ENCODE peak calls at places on chromosome 13, in ten cellular contexts. C is T-helper 2 cell; J is small intestine; W is activated naive CD4-positive, alpha-beta T cell treated with Interleukin-2 at 50 U/mL for 16 hours; O is activated CD4-positive, alpha-beta T cell treated with anti-CD3 and anti-CD28 coated beads, Interleukin-2, amount 10 ng/mL, durations not matched to agents 7 days and 5 days; X is central memory CD8-positive, alpha-beta T cell; B is COR-L47; A is D721Med; N is sciatic nerve; Z is ELF-1. L is an unnamed sample.

GRCh38 chr13:39935155-39935554 is 279.7 kb downstream of the COG6 start:
- DNase-seq in J (no peak), A (no peak), X (no peak), W (no peak), C (no peak), B (no peak), O (no peak), N (no peak), Z (no peak), L (no peak)

GRCh38 chr13:28470286-28470685 is 24.6 kb downstream of the FLT1 start:
- DNase-seq in J (no peak), B (no peak), O (no peak), N (no peak), A (no peak), C (no peak), Z (no peak), W (no peak), X (no peak), L (no peak)

GRCh38 chr13:59112375-59112774 is 1051.4 kb downstream of the DIAPH3 start:
- DNase-seq in N (no peak), A (no peak), B (no peak), J (peak), C (no peak), W (no peak), X (no peak), Z (peak), O (no peak), L (peak)

GRCh38 chr13:85616275-85616674 is 182.9 kb downstream of the SLITRK6 start:
- DNase-seq in C (no peak), X (no peak), B (no peak), A (no peak), Z (no peak), W (no peak), N (no peak), O (no peak), J (no peak), L (no peak)

GRCh38 chr13:104385409-104385808 is 1319.2 kb upstream of the SLC10A2 start:
- DNase-seq in N (no peak), Z (no peak), W (no peak), A (no peak), O (no peak), C (no peak), J (no peak), B (no peak), X (no peak), L (no peak)

GRCh38 chr13:34347784-34348573 is 530.0 kb downstream of the RFC3 start:
- DNase-seq in C (no peak), J (peak), Z (peak), W (no peak), X (no peak), B (peak), A (no peak), N (no peak), O (no peak), L (no peak)

GRCh38 chr13:23254506-23254905 is 73.7 kb downstream of the SGCG start:
- DNase-seq in W (no peak), X (no peak), J (no peak), B (no peak), N (no peak), C (no peak), A (no peak), Z (peak), O (no peak), L (no peak)

GRCh38 chr13:101868585-101869469 is 416.4 kb downstream of the ITGBL1 start:
- DNase-seq in X (no peak), N (no peak), W (no peak), Z (no peak), A (no peak), C (no peak), J (no peak), O (no peak), B (no peak), L (no peak)

GRCh38 chr13:99388334-99388923 is 81.2 kb upstream of the GPR183 start:
- DNase-seq in Z (no peak), N (no peak), O (no peak), J (no peak), W (no peak), A (no peak), C (no peak), B (no peak), X (no peak), L (no peak)

GRCh38 chr13:26132756-26133155 is 80.9 kb upstream of the SHISA2 start:
- DNase-seq in X (no peak), C (no peak), W (no peak), O (no peak), Z (peak), A (no peak), B (peak), J (no peak), N (no peak), L (peak)

GRCh38 chr13:87244256-87244870 is 426.8 kb upstream of the SLITRK5 start:
- DNase-seq in Z (no peak), W (no peak), X (no peak), C (no peak), J (no peak), A (no peak), N (no peak), O (no peak), B (no peak), L (no peak)

GRCh38 chr13:51913421-51914136 is 51.8 kb downstream of the CCDC70 start:
- DNase-seq in N (no peak), W (no peak), Z (no peak), O (no peak), A (no peak), B (no peak), J (no peak), X (no peak), C (no peak), L (no peak)

GRCh38 chr13:52615817-52616216 is 26.4 kb upstream of the HNRNPA1L2 start:
- DNase-seq in B (no peak), J (no peak), O (peak), C (no peak), A (no peak), Z (no peak), N (no peak), X (no peak), W (no peak), L (no peak)

GRCh38 chr13:79904581-79904980 is 423.6 kb downstream of the NDFIP2 start:
- DNase-seq in Z (no peak), C (no peak), W (no peak), J (no peak), X (no peak), B (no peak), N (no peak), O (no peak), A (no peak), L (no peak)

GRCh38 chr13:30125422-30126073 is 181.8 kb downstream of the KATNAL1 start:
- DNase-seq in J (no peak), X (no peak), W (no peak), N (no peak), C (no peak), Z (no peak), A (no peak), B (no peak), O (no peak), L (peak)

GRCh38 chr13:109226631-109227030 is 559.8 kb downstream of the IRS2 start:
- DNase-seq in B (no peak), X (no peak), Z (no peak), O (no peak), J (no peak), A (no peak), W (no peak), C (no peak), N (no peak), L (no peak)

GRCh38 chr13:76036176-76036575 is 400.0 kb downstream of the LMO7 start:
- DNase-seq in J (no peak), Z (no peak), A (no peak), W (no peak), X (no peak), N (no peak), B (no peak), C (no peak), O (no peak), L (no peak)

GRCh38 chr13:111901301-111901905 is 165.5 kb upstream of the SOX1 start:
- DNase-seq in B (no peak), N (no peak), A (no peak), X (no peak), C (no peak), J (no peak), O (no peak), W (no peak), Z (no peak), L (no peak)

GRCh38 chr13:51041126-51041525 is 69.9 kb downstream of the C13orf42 start:
- DNase-seq in J (no peak), N (no peak), A (no peak), C (no peak), B (no peak), W (no peak), O (no peak), X (no peak), Z (no peak), L (no peak)

GRCh38 chr13:69566104-69566716 is 541.4 kb upstream of the ATXN8OS start:
- DNase-seq in Z (no peak), A (no peak), B (no peak), W (no peak), C (no peak), J (no peak), N (no peak), O (no peak), X (no peak), L (no peak)

GRCh38 chr13:43446126-43446525 is 340.6 kb downstream of the ENOX1 start:
- DNase-seq in W (no peak), A (no peak), N (no peak), X (no peak), Z (no peak), O (no peak), C (no peak), J (no peak), B (no peak), L (no peak)

GRCh38 chr13:82477436-82477835 is 1404.8 kb downstream of the SLITRK1 start:
- DNase-seq in B (no peak), X (no peak), C (no peak), A (no peak), Z (no peak), N (no peak), W (no peak), O (no peak), J (no peak), L (no peak)

GRCh38 chr13:49629196-49629938 is 1.1 kb downstream of the ARL11 start:
- DNase-seq in A (no peak), B (no peak), J (no peak), W (no peak), C (no peak), Z (no peak), X (no peak), O (no peak), N (no peak), L (no peak)

GRCh38 chr13:45826741-45827140 is 24.8 kb downstream of the SIAH3 start:
- DNase-seq in N (no peak), O (no peak), W (no peak), J (no peak), A (no peak), Z (no peak), X (no peak), B (no peak), C (no peak), L (no peak)

GRCh38 chr13:26839682-26840081 is 79.1 kb upstream of the GPR12 start:
- DNase-seq in C (no peak), A (no peak), X (no peak), O (no peak), Z (no peak), J (no peak), B (peak), N (no peak), W (no peak), L (no peak)

GRCh38 chr13:20492641-20493040 is 33.0 kb downstream of the CRYL1 start:
- DNase-seq in B (peak), O (peak), N (no peak), W (peak), X (no peak), C (no peak), A (no peak), Z (peak), J (peak), L (peak)

GRCh38 chr13:44362394-44363040 is 11.1 kb upstream of the SERP2 start:
- DNase-seq in A (no peak), W (no peak), Z (no peak), X (no peak), B (no peak), O (no peak), J (no peak), N (no peak), C (no peak), L (peak)

GRCh38 chr13:80050252-80050651 is 290.7 kb downstream of the SPRY2 start:
- DNase-seq in N (no peak), C (no peak), Z (no peak), B (no peak), W (no peak), A (no peak), X (no peak), O (no peak), J (no peak), L (no peak)

GRCh38 chr13:44648392-44649117 is 72.4 kb upstream of the TSC22D1 start:
- DNase-seq in C (no peak), O (no peak), J (peak), N (no peak), W (no peak), X (no peak), B (no peak), Z (no peak), A (no peak), L (no peak)

GRCh38 chr13:41848435-41849255 is 112.3 kb downstream of the VWA8 start:
- DNase-seq in O (no peak), W (no peak), N (no peak), Z (no peak), J (no peak), B (no peak), A (no peak), X (no peak), C (no peak), L (no peak)